ENCODE peak calls at places on chromosomes 4 and X, in nine cellular contexts. I is GM23248, D is neural progenitor cell, U is OCI-LY7, E is GM23338, C is HCT116, Y is PC-3, T is hepatocyte, X is SK-N-SH. J is an unnamed sample.

GRCh38 chr4:7187691-7188090 is 4.6 kb upstream of the SORCS2 start:
- DNase-seq in C (no peak), Y (no peak), I (no peak), U (no peak), E (no peak), X (no peak), T (no peak), D (no peak), J (no peak)

GRCh38 chrX:140467211-140467610 is 37.7 kb downstream of the SOX3 start:
- DNase-seq in Y (no peak), I (no peak), T (no peak), X (no peak), U (no peak), E (no peak), D (no peak), C (no peak), J (no peak)

GRCh38 chrX:10722804-10723364 is 102.5 kb upstream of the MID1 start:
- DNase-seq in E (peak), C (peak), U (peak), T (peak), D (peak), I (peak), Y (peak), X (peak), J (peak)

GRCh38 chr4:77170926-77171325 is 13.9 kb downstream of the CCNG2 start:
- DNase-seq in X (no peak), E (no peak), Y (no peak), C (no peak), D (no peak), I (no peak), T (no peak), U (no peak), J (no peak)

GRCh38 chr4:82799006-82799881 is 648 bp upstream of the SCD5 start:
- DNase-seq in I (peak), T (no peak), E (peak), C (no peak), X (peak), D (peak), U (no peak), Y (peak), J (peak)

GRCh38 chr4:48271048-48271452 is 1.4 kb upstream of the TEC start:
- DNase-seq in D (no peak), T (no peak), U (peak), X (no peak), E (no peak), C (no peak), Y (no peak), I (no peak), J (peak)

GRCh38 chr4:114108869-114109268 is 129.4 kb upstream of the ARSJ start:
- DNase-seq in U (no peak), Y (peak), I (peak), T (no peak), X (peak), C (peak), E (peak), D (no peak), J (peak)

GRCh38 chr4:158169516-158169915 is 3.3 kb downstream of the GASK1B start:
- DNase-seq in I (peak), Y (no peak), X (no peak), C (no peak), T (no peak), D (no peak), U (no peak), E (no peak), J (no peak)

GRCh38 chr4:184860018-184860530 is 34.3 kb upstream of the ACSL1 start:
- DNase-seq in Y (no peak), U (no peak), X (no peak), E (no peak), D (no peak), C (no peak), I (no peak), T (no peak), J (peak)

GRCh38 chrX:120603707-120604358 is at the start of gene MCTS1:
- DNase-seq in Y (peak), E (peak), T (peak), I (peak), C (peak), X (peak), U (peak), D (peak), J (peak)
- TF ChIP-seq EZH2phosphoT487 in Y (no peak), E (no peak), T (no peak), I (no peak), C (no peak), X (no peak), U (no peak), D (no peak), J (no peak)

DNA sequence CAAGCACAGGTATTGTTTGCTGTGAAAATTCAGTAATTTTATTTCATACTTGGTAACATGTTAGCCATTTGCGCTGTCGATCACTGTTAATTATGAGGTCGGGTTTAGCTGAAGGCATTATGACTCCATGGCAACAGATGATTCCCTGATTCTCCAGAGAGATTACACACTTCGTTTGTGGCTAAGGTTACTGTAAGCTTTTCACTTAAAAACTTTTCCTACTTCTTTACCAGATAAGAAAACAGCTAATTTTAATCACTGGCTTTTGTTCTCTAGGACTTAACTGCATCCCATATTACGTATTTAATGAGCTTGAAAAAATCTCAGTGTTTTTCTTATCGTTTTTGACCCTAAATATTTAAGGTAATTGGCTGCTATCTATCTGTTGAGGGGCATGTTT is 2.1 kb downstream of the GSTCD start:
- DNase-seq in D (no peak), E (no peak), I (peak), U (no peak), X (peak), Y (peak), C (no peak), T (no peak), J (no peak)
- H3K4me3 ChIP-seq in D (peak), E (no peak), I (no peak), U (no peak), X (peak), Y (peak), C (no peak), T (no peak), J (no peak)

DNA sequence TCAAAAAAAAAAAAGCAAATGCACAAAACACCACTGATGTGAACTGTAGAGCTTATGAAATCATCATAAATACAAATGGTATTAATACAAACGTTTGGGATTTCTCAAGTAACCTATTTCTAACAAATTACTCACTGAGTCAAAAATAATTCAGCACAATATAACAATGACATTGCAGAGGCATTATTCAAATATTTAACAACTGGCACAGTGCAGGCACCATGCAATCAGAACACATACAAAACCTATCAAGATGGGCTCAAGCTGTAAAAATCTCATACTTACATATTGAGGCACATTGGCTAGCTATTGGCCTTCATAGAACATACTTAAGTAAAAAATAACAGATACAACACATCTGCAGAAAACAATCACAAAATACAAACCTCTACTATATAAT is 81.1 kb downstream of the LRBA start:
- DNase-seq in I (no peak), D (no peak), X (no peak), E (no peak), Y (no peak), T (no peak), U (no peak), C (no peak), J (no peak)
- H3K27ac ChIP-seq in I (no peak), D (no peak), X (no peak), E (no peak), Y (no peak), T (no peak), U (no peak), C (no peak), J (no peak)

GRCh38 chrX:49001521-49002090 is 458 bp downstream of the GRIPAP1 start:
- DNase-seq in D (peak), I (peak), U (peak), T (peak), X (peak), Y (peak), E (peak), C (peak), J (peak)
- TF ChIP-seq EZH2phosphoT487 in D (no peak), I (no peak), U (no peak), T (no peak), X (no peak), Y (no peak), E (no peak), C (no peak), J (no peak)

GRCh38 chr4:143296397-143297067 is 40.1 kb upstream of the GAB1 start:
- DNase-seq in D (no peak), E (no peak), Y (no peak), I (no peak), C (no peak), T (no peak), X (no peak), U (no peak), J (no peak)
- H3K4me3 ChIP-seq in D (no peak), E (no peak), Y (no peak), I (no peak), C (no peak), T (no peak), X (no peak), U (no peak), J (no peak)

GRCh38 chr4:61246003-61246402 is 45.9 kb downstream of the ADGRL3 start:
- DNase-seq in E (no peak), U (no peak), D (no peak), C (no peak), T (no peak), X (no peak), I (no peak), Y (no peak), J (no peak)
- H3K27ac ChIP-seq in E (no peak), U (no peak), D (no peak), C (no peak), T (no peak), X (no peak), I (no peak), Y (no peak), J (no peak)

GRCh38 chr4:176385601-176386000 is 65.8 kb downstream of the SPCS3 start:
- DNase-seq in X (no peak), E (no peak), I (no peak), C (no peak), T (no peak), U (no peak), Y (no peak), D (no peak), J (no peak)
- TF ChIP-seq EZH2phosphoT487 in X (no peak), E (no peak), I (no peak), C (no peak), T (no peak), U (no peak), Y (no peak), D (no peak), J (no peak)